ENCODE peak calls at places on chromosome 21, in six cellular contexts. E, J, I, D, T and Y are unnamed samples.
A peak's percentile ranks its signal among the peaks of the same experiment; 100 is the strongest.

GRCh38 chr21:15908187-15908586 is 178.4 kb downstream of the USP25 start:
- DNase-seq in E (no peak), I (no peak), D (no peak), T (no peak), J (no peak), Y (no peak)

GRCh38 chr21:37032877-37033471 is 26.5 kb downstream of the RIPPLY3 start:
- DNase-seq in J (no peak), D (no peak), T (peak; percentile 69), E (peak; percentile 28), I (peak; percentile 57), Y (peak; percentile 50)

GRCh38 chr21:38625000-38625399 is 126.7 kb upstream of the ERG start:
- DNase-seq in E (no peak), D (no peak), T (no peak), J (no peak), I (no peak), Y (no peak)

GRCh38 chr21:25176637-25177412 is 430.5 kb downstream of the MRPL39 start:
- DNase-seq in T (no peak), E (no peak), I (no peak), J (no peak), D (no peak), Y (no peak)

GRCh38 chr21:34888569-34889286 is 160.4 kb downstream of the RUNX1 start:
- DNase-seq in I (peak; percentile 96), T (peak; percentile 96), E (peak; percentile 70), D (peak; percentile 97), J (peak; percentile 94), Y (peak; percentile 97)

GRCh38 chr21:16181024-16181423 is 451.2 kb downstream of the USP25 start:
- DNase-seq in J (no peak), D (no peak), T (no peak), E (no peak), I (no peak), Y (no peak)

GRCh38 chr21:33378081-33378480 is 25.1 kb upstream of the IFNGR2 start:
- DNase-seq in E (no peak), J (no peak), D (no peak), T (no peak), I (no peak), Y (no peak)

GRCh38 chr21:46604975-46605758 is at the start of gene S100B:
- DNase-seq in D (peak; percentile 69), I (no peak), J (no peak), T (no peak), E (no peak), Y (no peak)

GRCh38 chr21:42527489-42528158 is 14.0 kb downstream of the SLC37A1 start:
- DNase-seq in E (no peak), I (peak; percentile 69), J (no peak), T (peak; percentile 12), D (no peak), Y (no peak)
- H3K4me3 ChIP-seq in E (no peak overlapping the region), I (no peak overlapping the region), J (no peak overlapping the region), T (no peak overlapping the region), D (no peak overlapping the region), Y (no peak overlapping the region)

GRCh38 chr21:40511976-40512375 is 335.0 kb downstream of the DSCAM start:
- DNase-seq in I (no peak), D (no peak), E (no peak), T (no peak), J (no peak), Y (no peak)
- H3K36me3 ChIP-seq in I (no peaks in the 10 kb centered on the region), D (peaks cover 64% of the 10 kb centered on the region), E (no peaks in the 10 kb centered on the region), T (no peaks in the 10 kb centered on the region), J (no peaks in the 10 kb centered on the region), Y (no peaks in the 10 kb centered on the region)

GRCh38 chr21:35971824-35972223 is 88.5 kb downstream of the SETD4 start:
- DNase-seq in I (no peak), E (no peak), T (no peak), D (no peak), J (no peak), Y (no peak)

GRCh38 chr21:35963920-35964451 is 96.3 kb downstream of the SETD4 start:
- DNase-seq in D (no peak), J (no peak), E (no peak), T (no peak), I (no peak), Y (no peak)

GRCh38 chr21:35965699-35966098 is 94.6 kb downstream of the SETD4 start:
- DNase-seq in D (no peak), J (no peak), T (no peak), E (no peak), I (no peak), Y (no peak)

GRCh38 chr21:35968564-35968963 is 91.8 kb downstream of the SETD4 start:
- DNase-seq in D (no peak), J (no peak), T (no peak), I (no peak), E (no peak), Y (no peak)

DNA sequence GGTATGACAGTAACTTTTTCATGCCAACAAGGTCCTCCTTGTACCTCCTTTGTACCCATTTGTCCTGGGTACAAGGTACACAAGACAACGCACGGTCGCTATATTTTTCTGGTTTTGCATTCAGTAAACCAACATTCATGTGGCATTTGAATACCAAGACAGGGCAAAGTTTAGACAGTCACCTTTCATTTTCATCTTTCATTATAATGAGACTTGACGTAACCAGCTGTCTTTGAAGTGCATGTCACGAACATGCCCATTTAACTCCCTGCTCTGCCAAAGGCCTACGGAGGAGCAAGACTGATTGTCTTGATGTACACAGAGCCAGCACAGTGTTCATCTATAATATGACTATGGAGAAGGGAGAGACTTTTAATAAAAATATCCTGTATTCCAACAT is 91.0 kb downstream of the SETD4 start:
- DNase-seq in D (no peak), E (no peak), J (no peak), I (no peak), T (no peak), Y (no peak)
- H3K27me3 ChIP-seq in D (no peaks in the 10 kb centered on the region), E (peaks cover 2% of the 10 kb centered on the region), J (no peaks in the 10 kb centered on the region), I (no peaks in the 10 kb centered on the region), T (peaks cover 17% of the 10 kb centered on the region), Y (peaks cover 2% of the 10 kb centered on the region)

GRCh38 chr21:41290106-41290799 is 26.3 kb upstream of the FAM3B start:
- DNase-seq in J (no peak), D (no peak), E (no peak), T (no peak), I (no peak), Y (peak; percentile 17)
- H3K4me3 ChIP-seq in J (no peak overlapping the region), D (no peak overlapping the region), E (no peak overlapping the region), T (no peak overlapping the region), I (no peak overlapping the region), Y (peak overlapping the region; percentile 25)